ENCODE peak calls at places on chromosome 9, in seven cellular contexts. One of them, this sample, is unnamed. For H3K36me3, the result is how much of the 10 kb centered on the place peaks cover.

GRCh38 chr9:131312246-131312645 is 22.7 kb downstream of the PLPP7 start:
- DNase-seq in stomach: no peak
- DNase-seq in suprapubic skin: peak
- DNase-seq in HepG2: no peak
- DNase-seq in upper lobe of left lung: no peak
- DNase-seq in sigmoid colon: no peak
- DNase-seq in GM12878: no peak
- DNase-seq in this sample: no peak

GRCh38 chr9:42852133-42852532 is 668.7 kb downstream of the SPATA31A6 start:
- DNase-seq in sigmoid colon: no peak
- DNase-seq in suprapubic skin: no peak
- DNase-seq in upper lobe of left lung: peak
- DNase-seq in GM12878: no peak
- DNase-seq in HepG2: peak
- DNase-seq in stomach: no peak
- DNase-seq in this sample: no peak

GRCh38 chr9:16970321-16970720 is 99.9 kb upstream of the BNC2 start:
- DNase-seq in stomach: no peak
- DNase-seq in HepG2: no peak
- DNase-seq in upper lobe of left lung: no peak
- DNase-seq in sigmoid colon: no peak
- DNase-seq in GM12878: no peak
- DNase-seq in suprapubic skin: no peak
- DNase-seq in this sample: no peak

GRCh38 chr9:127848756-127849504 is 5.5 kb downstream of the ENG start:
- DNase-seq in suprapubic skin: no peak
- DNase-seq in stomach: no peak
- DNase-seq in sigmoid colon: no peak
- DNase-seq in GM12878: no peak
- DNase-seq in HepG2: peak
- DNase-seq in upper lobe of left lung: no peak
- DNase-seq in this sample: no peak

GRCh38 chr9:14654932-14655331 is 38.3 kb downstream of the ZDHHC21 start:
- DNase-seq in suprapubic skin: no peak
- DNase-seq in sigmoid colon: no peak
- DNase-seq in GM12878: no peak
- DNase-seq in upper lobe of left lung: no peak
- DNase-seq in HepG2: no peak
- DNase-seq in stomach: no peak
- DNase-seq in this sample: no peak

GRCh38 chr9:98811051-98811650 is 3.7 kb downstream of the GALNT12 start:
- DNase-seq in HepG2: no peak
- DNase-seq in suprapubic skin: no peak
- DNase-seq in GM12878: no peak
- DNase-seq in sigmoid colon: no peak
- DNase-seq in stomach: no peak
- DNase-seq in upper lobe of left lung: no peak
- DNase-seq in this sample: no peak

GRCh38 chr9:87771251-87772006 is 45.5 kb downstream of the CTSL start:
- DNase-seq in GM12878: no peak
- DNase-seq in suprapubic skin: no peak
- DNase-seq in stomach: no peak
- DNase-seq in upper lobe of left lung: peak
- DNase-seq in HepG2: no peak
- DNase-seq in sigmoid colon: no peak
- DNase-seq in this sample: no peak

GRCh38 chr9:120397453-120397852 is 182.5 kb downstream of the CDK5RAP2 start:
- DNase-seq in stomach: no peak
- DNase-seq in sigmoid colon: peak
- DNase-seq in suprapubic skin: no peak
- DNase-seq in HepG2: no peak
- DNase-seq in upper lobe of left lung: no peak
- DNase-seq in GM12878: no peak
- DNase-seq in this sample: no peak

GRCh38 chr9:80030801-80031200 is 459.0 kb downstream of the TLE4 start:
- DNase-seq in HepG2: no peak
- DNase-seq in GM12878: no peak
- DNase-seq in stomach: no peak
- DNase-seq in suprapubic skin: no peak
- DNase-seq in upper lobe of left lung: no peak
- DNase-seq in sigmoid colon: no peak
- DNase-seq in this sample: no peak

GRCh38 chr9:129401623-129402340 is 219.1 kb downstream of the C9orf50 start:
- DNase-seq in suprapubic skin: no peak
- DNase-seq in GM12878: no peak
- DNase-seq in sigmoid colon: no peak
- DNase-seq in HepG2: no peak
- DNase-seq in stomach: no peak
- DNase-seq in upper lobe of left lung: no peak
- DNase-seq in this sample: no peak
- TF ChIP-seq EP300 in suprapubic skin: no peak
- TF ChIP-seq EP300 in GM12878: no peak
- TF ChIP-seq EP300 in sigmoid colon: no peak
- TF ChIP-seq EP300 in HepG2: no peak
- TF ChIP-seq EP300 in stomach: no peak
- TF ChIP-seq EP300 in upper lobe of left lung: no peak
- TF ChIP-seq EP300 in this sample: no peak

GRCh38 chr9:137188490-137189296 is at the start of the genes ANAPC2 and SSNA1:
- DNase-seq in sigmoid colon: peak
- DNase-seq in upper lobe of left lung: peak
- DNase-seq in stomach: peak
- DNase-seq in suprapubic skin: peak
- DNase-seq in GM12878: peak
- DNase-seq in HepG2: peak
- DNase-seq in this sample: peak
- H3K36me3 ChIP-seq in sigmoid colon: under half
- H3K36me3 ChIP-seq in upper lobe of left lung: under half
- H3K36me3 ChIP-seq in stomach: half or more
- H3K36me3 ChIP-seq in suprapubic skin: half or more
- H3K36me3 ChIP-seq in GM12878: under half
- H3K36me3 ChIP-seq in HepG2: under half
- H3K36me3 ChIP-seq in this sample: half or more

DNA sequence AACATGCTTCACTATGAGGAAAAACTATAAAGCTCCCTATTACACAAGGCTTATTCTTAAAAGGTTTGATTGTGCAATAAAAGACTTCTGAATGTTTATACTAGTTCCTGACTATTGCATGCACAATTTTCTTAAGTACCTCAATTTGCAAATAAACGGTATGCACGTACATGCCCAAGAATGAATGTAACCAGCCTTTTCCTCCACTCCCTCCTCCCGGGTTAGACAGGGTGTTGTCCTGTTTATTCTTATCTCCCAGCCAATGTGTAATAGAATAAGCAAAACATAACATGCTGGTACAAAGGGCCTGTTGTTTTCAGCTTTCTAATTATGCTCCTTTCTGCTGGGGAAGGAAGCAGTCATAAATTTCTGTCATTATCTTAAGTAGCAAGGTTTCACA is 79.1 kb downstream of the AOPEP start:
- DNase-seq in stomach: no peak
- DNase-seq in suprapubic skin: no peak
- DNase-seq in HepG2: no peak
- DNase-seq in sigmoid colon: no peak
- DNase-seq in upper lobe of left lung: no peak
- DNase-seq in GM12878: peak
- DNase-seq in this sample: no peak
- TF ChIP-seq EP300 in stomach: no peak
- TF ChIP-seq EP300 in suprapubic skin: no peak
- TF ChIP-seq EP300 in HepG2: no peak
- TF ChIP-seq EP300 in sigmoid colon: no peak
- TF ChIP-seq EP300 in upper lobe of left lung: peak
- TF ChIP-seq EP300 in GM12878: no peak
- TF ChIP-seq EP300 in this sample: no peak

GRCh38 chr9:5815421-5815820 is 17.5 kb downstream of the ERMP1 start:
- DNase-seq in HepG2: no peak
- DNase-seq in suprapubic skin: no peak
- DNase-seq in GM12878: no peak
- DNase-seq in upper lobe of left lung: no peak
- DNase-seq in sigmoid colon: no peak
- DNase-seq in stomach: no peak
- DNase-seq in this sample: no peak
- H3K36me3 ChIP-seq in HepG2: half or more
- H3K36me3 ChIP-seq in suprapubic skin: under half
- H3K36me3 ChIP-seq in GM12878: under half
- H3K36me3 ChIP-seq in upper lobe of left lung: under half
- H3K36me3 ChIP-seq in sigmoid colon: under half
- H3K36me3 ChIP-seq in stomach: half or more
- H3K36me3 ChIP-seq in this sample: under half

GRCh38 chr9:133686642-133687575 is 50.7 kb downstream of the DBH start:
- DNase-seq in GM12878: no peak
- DNase-seq in stomach: no peak
- DNase-seq in sigmoid colon: no peak
- DNase-seq in upper lobe of left lung: no peak
- DNase-seq in suprapubic skin: no peak
- DNase-seq in HepG2: no peak
- DNase-seq in this sample: no peak

GRCh38 chr9:133685653-133686504 is 49.7 kb downstream of the DBH start:
- DNase-seq in upper lobe of left lung: no peak
- DNase-seq in GM12878: no peak
- DNase-seq in stomach: no peak
- DNase-seq in HepG2: no peak
- DNase-seq in suprapubic skin: no peak
- DNase-seq in sigmoid colon: no peak
- DNase-seq in this sample: no peak

GRCh38 chr9:133682961-133683493 is 46.9 kb downstream of the DBH start:
- DNase-seq in suprapubic skin: no peak
- DNase-seq in upper lobe of left lung: peak
- DNase-seq in stomach: no peak
- DNase-seq in HepG2: no peak
- DNase-seq in sigmoid colon: no peak
- DNase-seq in GM12878: no peak
- DNase-seq in this sample: no peak

GRCh38 chr9:133683494-133684460 is 47.6 kb downstream of the DBH start:
- DNase-seq in upper lobe of left lung: peak
- DNase-seq in sigmoid colon: no peak
- DNase-seq in stomach: no peak
- DNase-seq in GM12878: no peak
- DNase-seq in suprapubic skin: no peak
- DNase-seq in HepG2: no peak
- DNase-seq in this sample: no peak

DNA sequence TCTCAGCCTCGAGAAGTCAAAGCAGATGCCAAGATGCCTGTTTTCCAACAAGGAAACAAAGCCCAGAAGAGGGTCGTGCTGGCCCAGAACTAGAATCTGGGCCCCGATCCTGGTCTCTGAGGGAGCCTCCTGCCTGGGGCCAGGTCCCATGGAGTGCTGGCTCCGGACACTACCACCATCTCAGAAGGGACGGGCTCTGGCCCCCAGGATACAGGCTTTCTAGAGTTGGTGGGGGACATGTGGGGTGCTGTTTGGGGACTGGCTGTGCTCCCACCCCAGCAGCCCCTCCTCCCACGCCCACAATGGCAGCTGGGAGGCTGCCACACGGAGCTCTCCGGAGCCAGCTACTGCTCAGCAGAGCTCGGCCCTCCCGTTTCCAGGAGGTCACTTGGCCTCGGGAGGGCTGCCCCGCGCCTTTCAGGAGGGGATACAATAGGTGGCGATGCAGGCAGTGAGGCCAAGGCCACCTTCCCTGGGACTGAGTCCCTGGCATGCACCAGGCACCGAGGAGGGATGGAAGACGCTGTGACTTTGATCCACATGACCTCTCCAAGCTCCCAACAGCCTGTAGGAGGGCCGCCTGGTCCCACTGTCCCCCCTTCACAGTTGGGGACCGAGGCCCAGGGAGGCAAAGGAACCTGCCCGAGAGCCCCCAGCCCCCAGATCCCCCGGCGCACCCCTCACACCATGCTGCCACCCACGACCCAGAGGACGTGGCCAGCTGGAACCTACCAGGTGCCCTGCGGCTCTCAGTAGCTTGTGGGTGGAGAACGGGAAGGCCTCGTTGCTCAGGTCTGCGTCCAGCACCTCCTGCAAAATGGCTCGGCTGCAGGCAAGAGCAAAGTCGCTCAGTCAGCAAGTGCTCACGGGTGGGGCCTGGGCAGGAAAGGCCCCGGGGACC is 48.5 kb downstream of the DBH start:
- DNase-seq in upper lobe of left lung: peak
- DNase-seq in sigmoid colon: no peak
- DNase-seq in HepG2: no peak
- DNase-seq in suprapubic skin: no peak
- DNase-seq in stomach: no peak
- DNase-seq in GM12878: no peak
- DNase-seq in this sample: no peak
- TF ChIP-seq EP300 in upper lobe of left lung: no peak
- TF ChIP-seq EP300 in sigmoid colon: no peak
- TF ChIP-seq EP300 in HepG2: no peak
- TF ChIP-seq EP300 in suprapubic skin: no peak
- TF ChIP-seq EP300 in stomach: no peak
- TF ChIP-seq EP300 in GM12878: no peak
- TF ChIP-seq EP300 in this sample: no peak

GRCh38 chr9:94182532-94182931 is 76.6 kb upstream of the ZNF169 start:
- DNase-seq in upper lobe of left lung: no peak
- DNase-seq in HepG2: no peak
- DNase-seq in sigmoid colon: no peak
- DNase-seq in GM12878: no peak
- DNase-seq in suprapubic skin: no peak
- DNase-seq in stomach: no peak
- DNase-seq in this sample: no peak

GRCh38 chr9:94175669-94176068 is 83.4 kb upstream of the ZNF169 start:
- DNase-seq in suprapubic skin: no peak
- DNase-seq in sigmoid colon: no peak
- DNase-seq in stomach: no peak
- DNase-seq in upper lobe of left lung: no peak
- DNase-seq in HepG2: no peak
- DNase-seq in GM12878: no peak
- DNase-seq in this sample: no peak

GRCh38 chr9:94181782-94182181 is 77.3 kb upstream of the ZNF169 start:
- DNase-seq in suprapubic skin: no peak
- DNase-seq in GM12878: no peak
- DNase-seq in HepG2: no peak
- DNase-seq in stomach: no peak
- DNase-seq in upper lobe of left lung: no peak
- DNase-seq in sigmoid colon: no peak
- DNase-seq in this sample: no peak

GRCh38 chr9:94176582-94176981 is 82.5 kb upstream of the ZNF169 start:
- DNase-seq in GM12878: no peak
- DNase-seq in HepG2: peak
- DNase-seq in upper lobe of left lung: no peak
- DNase-seq in suprapubic skin: no peak
- DNase-seq in stomach: no peak
- DNase-seq in sigmoid colon: no peak
- DNase-seq in this sample: no peak

DNA sequence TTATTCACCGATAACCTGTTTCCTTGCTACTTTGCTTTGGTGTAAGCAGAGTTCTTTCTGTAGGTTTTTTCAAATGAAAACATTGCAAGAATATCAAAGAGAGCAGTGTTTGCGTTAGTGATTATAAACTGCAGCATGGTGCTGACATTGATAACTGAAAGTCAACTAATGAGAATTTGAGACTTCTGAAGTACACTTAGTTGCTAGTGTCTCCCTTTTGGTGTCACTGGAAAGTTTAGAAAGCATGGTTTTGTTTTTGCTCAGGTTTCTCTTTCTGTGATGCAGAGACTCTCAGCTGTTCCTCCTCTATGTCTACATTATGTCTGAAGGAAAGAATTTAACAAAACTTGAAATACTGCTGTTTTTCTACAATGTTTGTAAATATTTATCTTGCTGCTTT is 80.2 kb upstream of the ZNF169 start:
- DNase-seq in GM12878: no peak
- DNase-seq in HepG2: peak
- DNase-seq in suprapubic skin: no peak
- DNase-seq in sigmoid colon: no peak
- DNase-seq in stomach: no peak
- DNase-seq in upper lobe of left lung: no peak
- DNase-seq in this sample: no peak
- H3K36me3 ChIP-seq in GM12878: under half
- H3K36me3 ChIP-seq in HepG2: under half
- H3K36me3 ChIP-seq in suprapubic skin: under half
- H3K36me3 ChIP-seq in sigmoid colon: under half
- H3K36me3 ChIP-seq in stomach: under half
- H3K36me3 ChIP-seq in upper lobe of left lung: under half
- H3K36me3 ChIP-seq in this sample: under half

This sample was measured in esophagus muscularis mucosa.